ENCODE peak calls at places on chromosomes 4 and X, in four cellular contexts. L is T-cell, V is glutamatergic neuron, C is fibroblast of lung. T is an unnamed sample.

GRCh38 chr4:164902608-164903007 is 25.6 kb downstream of the APELA start:
- DNase-seq in L (no peak), C (no peak), V (no peak), T (no peak)

GRCh38 chr4:183394166-183394951 is 50.1 kb upstream of the CDKN2AIP start:
- DNase-seq in C (no peak), V (no peak), L (no peak), T (no peak)

GRCh38 chrX:31038585-31039326 is 33.1 kb downstream of the FTHL17 start:
- DNase-seq in C (peak), V (peak), L (no peak), T (no peak)

GRCh38 chr4:93319011-93319410 is 509.5 kb upstream of the ATOH1 start:
- DNase-seq in C (peak), V (no peak), L (no peak), T (no peak)

GRCh38 chr4:74297556-74297955 is 10.7 kb upstream of the EPGN start:
- DNase-seq in V (no peak), L (no peak), C (no peak), T (no peak)

GRCh38 chrX:19811807-19812604 is 75.4 kb downstream of the SH3KBP1 start:
- DNase-seq in V (no peak), L (no peak), C (peak), T (no peak)

GRCh38 chr4:118751634-118752293 is 66.6 kb downstream of the METTL14 start:
- DNase-seq in L (no peak), C (no peak), V (no peak), T (no peak)

GRCh38 chr4:126733301-126733700 is 899.5 kb upstream of the INTU start:
- DNase-seq in V (no peak), C (peak), L (no peak), T (no peak)

GRCh38 chrX:747176-747575 is 116.6 kb downstream of the SHOX start:
- DNase-seq in C (no peak), V (no peak), L (no peak), T (no peak)

GRCh38 chr4:168993724-168994510 is 16.1 kb downstream of the CBR4 start:
- DNase-seq in L (no peak), V (no peak), C (no peak), T (no peak)

T was measured in vagina.